ENCODE peak calls at places on chromosomes 7 and 10, in seven cellular contexts. V is ovary, Y is H9, X is endodermal cell, O is testis, B is HCT116, E is A549. G is an unnamed sample.

GRCh38 chr7:92758796-92759431 is 77.5 kb downstream of the CDK6 start:
- DNase-seq in V (no peak), Y (no peak), X (no peak), O (no peak), B (no peak), E (no peak), G (no peak)

GRCh38 chr10:68954904-68955303 is 1.1 kb upstream of the DDX21 start:
- DNase-seq in V (no peak), Y (no peak), X (no peak), O (no peak), B (no peak), E (no peak), G (no peak)

GRCh38 chr10:82811621-82812020 is 936.6 kb downstream of the NRG3 start:
- DNase-seq in V (no peak), Y (peak; percentile 56), X (peak; percentile 86), O (peak; percentile 53), B (no peak), E (peak; percentile 7), G (no peak)

GRCh38 chr10:5659702-5660528 is 6.5 kb downstream of the ASB13 start:
- DNase-seq in V (no peak), Y (no peak), X (peak; percentile 57), O (peak; percentile 36), B (peak; percentile 8), E (peak; percentile 55), G (peak; percentile 53)

GRCh38 chr10:119705434-119705831 is 20.4 kb upstream of the INPP5F start:
- DNase-seq in V (no peak), Y (no peak), X (no peak), O (no peak), B (no peak), E (no peak), G (no peak)

GRCh38 chr10:117697402-117697801 is 154.9 kb downstream of the EMX2 start:
- DNase-seq in V (no peak), Y (no peak), X (no peak), O (no peak), B (no peak), E (no peak), G (no peak)

GRCh38 chr10:30007406-30007805 is 52.0 kb downstream of the JCAD start:
- DNase-seq in V (no peak), Y (no peak), X (no peak), O (no peak), B (no peak), E (no peak), G (no peak)

GRCh38 chr7:128919241-128919640 is 8.7 kb upstream of the KCP start:
- DNase-seq in V (no peak), Y (no peak), X (no peak), O (no peak), B (no peak), E (no peak), G (no peak)

GRCh38 chr7:75915416-75916156 is 631 bp downstream of the POR start:
- DNase-seq in V (no peak), Y (no peak), X (peak; percentile 70), O (peak; percentile 36), B (no peak), E (no peak), G (no peak)

GRCh38 chr10:132054564-132054963 is 11.2 kb upstream of the JAKMIP3 start:
- DNase-seq in V (no peak), Y (peak; percentile 67), X (peak; percentile 89), O (no peak), B (no peak), E (no peak), G (no peak)

GRCh38 chr7:106329408-106329807 is 44.6 kb upstream of the NAMPT start:
- DNase-seq in V (no peak), Y (no peak), X (no peak), O (no peak), B (no peak), E (no peak), G (no peak)

GRCh38 chr10:670990-671389 is 18.5 kb downstream of the DIP2C start:
- DNase-seq in V (no peak), Y (no peak), X (peak; percentile 20), O (no peak), B (no peak), E (no peak), G (peak; percentile 39)

GRCh38 chr10:3636356-3637181 is 148.4 kb downstream of the KLF6 start:
- DNase-seq in V (no peak), Y (no peak), X (no peak), O (no peak), B (peak; percentile 13), E (no peak), G (no peak)

GRCh38 chr7:9981950-9982349 is 991.7 kb upstream of the PHF14 start:
- DNase-seq in V (no peak), Y (no peak), X (no peak), O (no peak), B (no peak), E (no peak), G (no peak)

GRCh38 chr10:77419056-77419455 is 218.6 kb downstream of the KCNMA1 start:
- DNase-seq in V (no peak), Y (no peak), X (no peak), O (no peak), B (no peak), E (no peak), G (no peak)

GRCh38 chr7:158707610-158708009 is 3.0 kb upstream of the NCAPG2 start:
- DNase-seq in V (no peak), Y (no peak), X (peak; percentile 64), O (peak; percentile 50), B (no peak), E (peak; percentile 33), G (no peak)

GRCh38 chr10:28548781-28549498 is 16.0 kb downstream of the WAC start:
- DNase-seq in V (no peak), Y (no peak), X (no peak), O (no peak), B (no peak), E (no peak), G (no peak)

GRCh38 chr10:43094091-43094484 is 17.2 kb downstream of the RET start:
- DNase-seq in V (no peak), Y (no peak), X (no peak), O (no peak), B (no peak), E (no peak), G (no peak)

GRCh38 chr7:443279-443833 is 76.3 kb downstream of the PDGFA start:
- DNase-seq in V (no peak), Y (no peak), X (no peak), O (no peak), B (no peak), E (no peak), G (no peak)

GRCh38 chr7:444606-445005 is 75.0 kb downstream of the PDGFA start:
- DNase-seq in V (no peak), Y (no peak), X (no peak), O (peak; percentile 56), B (no peak), E (no peak), G (no peak)

GRCh38 chr7:445563-446288 is 73.9 kb downstream of the PDGFA start:
- DNase-seq in V (no peak), Y (peak; percentile 36), X (no peak), O (no peak), B (no peak), E (no peak), G (no peak)

GRCh38 chr7:446289-446935 is 73.2 kb downstream of the PDGFA start:
- DNase-seq in V (no peak), Y (no peak), X (no peak), O (no peak), B (no peak), E (no peak), G (no peak)

GRCh38 chr7:445020-445419 is 74.6 kb downstream of the PDGFA start:
- DNase-seq in V (no peak), Y (no peak), X (no peak), O (no peak), B (no peak), E (no peak), G (no peak)
- TF ChIP-seq CTCF in V (no peak), Y (no peak), X (no peak), O (no peak), B (no peak), E (no peak), G (no peak)

GRCh38 chr10:74109452-74109851 is 41.2 kb downstream of the AP3M1 start:
- DNase-seq in V (no peak), Y (no peak), X (no peak), O (no peak), B (no peak), E (no peak), G (no peak)

GRCh38 chr10:74111799-74112198 is 38.8 kb downstream of the AP3M1 start:
- DNase-seq in V (no peak), Y (no peak), X (no peak), O (no peak), B (no peak), E (no peak), G (no peak)

GRCh38 chr10:74113546-74113945 is 37.1 kb downstream of the AP3M1 start:
- DNase-seq in V (no peak), Y (no peak), X (no peak), O (no peak), B (no peak), E (no peak), G (no peak)

GRCh38 chr10:74117738-74118137 is 32.9 kb downstream of the AP3M1 start:
- DNase-seq in V (no peak), Y (no peak), X (no peak), O (no peak), B (no peak), E (no peak), G (no peak)

DNA sequence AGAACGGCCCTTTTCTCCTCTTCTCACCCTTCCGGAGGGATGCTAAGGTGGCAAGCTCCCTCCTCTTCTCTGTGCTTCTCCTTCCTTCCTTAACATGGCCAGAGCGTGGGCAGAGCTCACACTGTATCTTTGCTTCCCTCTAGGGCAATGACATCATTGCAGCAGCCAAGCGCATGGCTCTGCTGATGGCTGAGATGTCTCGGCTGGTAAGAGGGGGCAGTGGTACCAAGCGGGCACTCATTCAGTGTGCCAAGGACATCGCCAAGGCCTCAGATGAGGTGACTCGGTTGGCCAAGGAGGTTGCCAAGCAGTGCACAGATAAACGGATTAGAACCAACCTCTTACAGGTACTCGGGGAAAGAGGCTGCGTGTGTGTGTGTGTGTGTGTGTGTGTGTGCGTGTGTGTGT is 36.6 kb downstream of the AP3M1 start:
- DNase-seq in V (no peak), Y (no peak), X (no peak), O (peak; percentile 75), B (no peak), E (no peak), G (no peak)
- TF ChIP-seq CTCF in V (no peak), Y (no peak), X (no peak), O (no peak), B (no peak), E (no peak), G (no peak)

GRCh38 chr10:125521721-125522680 is 161.0 kb downstream of the TEX36 start:
- DNase-seq in V (no peak), Y (peak; percentile 88), X (peak; percentile 96), O (peak; percentile 62), B (peak; percentile 88), E (peak; percentile 64), G (no peak)
- TF ChIP-seq CTCF in V (no peak), Y (peak; percentile 95), X (peak; percentile 90), O (no peak), B (peak; percentile 100), E (peak; percentile 39), G (peak; percentile 79)

DNA sequence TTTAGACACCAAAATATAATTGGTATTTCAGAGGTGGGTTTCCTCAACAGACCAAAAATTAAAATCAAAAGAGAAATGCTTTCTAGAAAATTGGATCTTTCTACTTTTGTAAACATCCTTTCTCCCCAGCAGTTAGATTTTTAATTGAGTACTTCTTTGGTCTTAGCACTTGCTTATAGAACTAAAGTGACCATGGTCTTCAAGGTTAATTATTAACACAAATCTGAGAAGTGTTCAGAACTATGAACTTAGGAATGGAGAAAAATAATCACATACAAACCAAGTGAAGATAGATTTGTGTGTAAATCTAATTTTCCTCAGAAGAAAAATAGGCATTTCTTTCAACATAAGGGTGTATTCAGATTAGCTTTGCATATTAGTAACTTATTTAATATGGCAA is 355.4 kb downstream of the ELMO1 start:
- DNase-seq in V (no peak), Y (no peak), X (no peak), O (no peak), B (no peak), E (no peak), G (no peak)
- TF ChIP-seq CTCF in V (no peak), Y (no peak), X (no peak), O (no peak), B (no peak), E (no peak), G (no peak)